ENCODE peak calls at places on chromosomes 7 and 10, in six cellular contexts. One of them, this sample, is unnamed.

GRCh38 chr7:19713676-19714075 is 4.8 kb upstream of the POLR1F start:
- DNase-seq in HCT116: peak
- DNase-seq in A549: no peak
- DNase-seq in fibroblast of lung: peak
- DNase-seq in heart left ventricle: no peak
- DNase-seq in stomach: no peak
- DNase-seq in this sample: peak

GRCh38 chr10:34801066-34801738 is 13.9 kb downstream of the PARD3 start:
- DNase-seq in HCT116: no peak
- DNase-seq in A549: no peak
- DNase-seq in fibroblast of lung: no peak
- DNase-seq in heart left ventricle: peak
- DNase-seq in stomach: no peak
- DNase-seq in this sample: no peak

GRCh38 chr10:28366943-28367342 is 64.1 kb upstream of the MPP7 start:
- DNase-seq in HCT116: no peak
- DNase-seq in A549: no peak
- DNase-seq in fibroblast of lung: no peak
- DNase-seq in heart left ventricle: no peak
- DNase-seq in stomach: no peak
- DNase-seq in this sample: no peak

GRCh38 chr10:48976208-48976607 is 36.6 kb upstream of the LRRC18 start:
- DNase-seq in HCT116: peak
- DNase-seq in A549: peak
- DNase-seq in fibroblast of lung: peak
- DNase-seq in heart left ventricle: peak
- DNase-seq in stomach: no peak
- DNase-seq in this sample: no peak

GRCh38 chr7:121480058-121480457 is 84.0 kb upstream of the FAM3C start:
- DNase-seq in HCT116: no peak
- DNase-seq in A549: no peak
- DNase-seq in fibroblast of lung: no peak
- DNase-seq in heart left ventricle: no peak
- DNase-seq in stomach: no peak
- DNase-seq in this sample: no peak

GRCh38 chr7:153061913-153062528 is 302.5 kb downstream of the ACTR3B start:
- DNase-seq in HCT116: no peak
- DNase-seq in A549: no peak
- DNase-seq in fibroblast of lung: no peak
- DNase-seq in heart left ventricle: no peak
- DNase-seq in stomach: no peak
- DNase-seq in this sample: no peak

GRCh38 chr7:69645683-69646082 is 47.4 kb downstream of the AUTS2 start:
- DNase-seq in HCT116: no peak
- DNase-seq in A549: no peak
- DNase-seq in fibroblast of lung: no peak
- DNase-seq in heart left ventricle: no peak
- DNase-seq in stomach: no peak
- DNase-seq in this sample: no peak

GRCh38 chr10:79313320-79313719 is 33.9 kb upstream of the PPIF start:
- DNase-seq in HCT116: no peak
- DNase-seq in A549: no peak
- DNase-seq in fibroblast of lung: no peak
- DNase-seq in heart left ventricle: peak
- DNase-seq in stomach: no peak
- DNase-seq in this sample: no peak

GRCh38 chr7:2431260-2431867 is 28.0 kb downstream of the CHST12 start:
- DNase-seq in HCT116: no peak
- DNase-seq in A549: peak
- DNase-seq in fibroblast of lung: no peak
- DNase-seq in heart left ventricle: no peak
- DNase-seq in stomach: no peak
- DNase-seq in this sample: no peak

GRCh38 chr10:17479015-17479615 is 24.7 kb upstream of the ST8SIA6 start:
- DNase-seq in HCT116: no peak
- DNase-seq in A549: no peak
- DNase-seq in fibroblast of lung: no peak
- DNase-seq in heart left ventricle: no peak
- DNase-seq in stomach: no peak
- DNase-seq in this sample: no peak

GRCh38 chr10:117441812-117442443 is 66.7 kb upstream of the PDZD8 start:
- DNase-seq in HCT116: no peak
- DNase-seq in A549: peak
- DNase-seq in fibroblast of lung: no peak
- DNase-seq in heart left ventricle: no peak
- DNase-seq in stomach: no peak
- DNase-seq in this sample: no peak

GRCh38 chr10:77532068-77532467 is 105.5 kb downstream of the KCNMA1 start:
- DNase-seq in HCT116: no peak
- DNase-seq in A549: no peak
- DNase-seq in fibroblast of lung: peak
- DNase-seq in heart left ventricle: no peak
- DNase-seq in stomach: no peak
- DNase-seq in this sample: peak

GRCh38 chr7:17996442-17997223 is 31.0 kb downstream of the PRPS1L1 start:
- DNase-seq in HCT116: no peak
- DNase-seq in A549: no peak
- DNase-seq in fibroblast of lung: no peak
- DNase-seq in heart left ventricle: no peak
- DNase-seq in stomach: no peak
- DNase-seq in this sample: no peak

GRCh38 chr10:120917521-120918250 is 66.5 kb downstream of the WDR11 start:
- DNase-seq in HCT116: no peak
- DNase-seq in A549: no peak
- DNase-seq in fibroblast of lung: no peak
- DNase-seq in heart left ventricle: no peak
- DNase-seq in stomach: no peak
- DNase-seq in this sample: no peak

GRCh38 chr10:122954731-122955050 is 664 bp upstream of the C10orf88 start:
- DNase-seq in HCT116: no peak
- DNase-seq in A549: no peak
- DNase-seq in fibroblast of lung: no peak
- DNase-seq in heart left ventricle: no peak
- DNase-seq in stomach: no peak
- DNase-seq in this sample: no peak

GRCh38 chr10:87771871-87772500 is 46.0 kb downstream of the ATAD1 start:
- DNase-seq in HCT116: no peak
- DNase-seq in A549: peak
- DNase-seq in fibroblast of lung: peak
- DNase-seq in heart left ventricle: no peak
- DNase-seq in stomach: no peak
- DNase-seq in this sample: no peak

GRCh38 chr7:77903597-77903996 is 105.0 kb downstream of the PHTF2 start:
- DNase-seq in HCT116: no peak
- DNase-seq in A549: peak
- DNase-seq in fibroblast of lung: no peak
- DNase-seq in heart left ventricle: peak
- DNase-seq in stomach: no peak
- DNase-seq in this sample: no peak
- TF ChIP-seq CTCF in HCT116: peak
- TF ChIP-seq CTCF in A549: peak
- TF ChIP-seq CTCF in fibroblast of lung: peak
- TF ChIP-seq CTCF in heart left ventricle: no peak
- TF ChIP-seq CTCF in stomach: no peak
- TF ChIP-seq CTCF in this sample: peak

GRCh38 chr10:3500408-3500856 is 284.6 kb downstream of the KLF6 start:
- DNase-seq in HCT116: no peak
- DNase-seq in A549: peak
- DNase-seq in fibroblast of lung: peak
- DNase-seq in heart left ventricle: peak
- DNase-seq in stomach: no peak
- DNase-seq in this sample: peak
- H3K27ac ChIP-seq in HCT116: no peak
- H3K27ac ChIP-seq in A549: peak
- H3K27ac ChIP-seq in fibroblast of lung: peak
- H3K27ac ChIP-seq in heart left ventricle: peak
- H3K27ac ChIP-seq in stomach: no peak
- H3K27ac ChIP-seq in this sample: peak

GRCh38 chr7:130732980-130733865 is 784 bp downstream of the KLF14 start:
- DNase-seq in HCT116: peak
- DNase-seq in A549: peak
- DNase-seq in fibroblast of lung: no peak
- DNase-seq in heart left ventricle: peak
- DNase-seq in stomach: peak
- DNase-seq in this sample: no peak
- TF ChIP-seq CTCF in HCT116: no peak
- TF ChIP-seq CTCF in A549: no peak
- TF ChIP-seq CTCF in fibroblast of lung: no peak
- TF ChIP-seq CTCF in heart left ventricle: no peak
- TF ChIP-seq CTCF in stomach: no peak
- TF ChIP-seq CTCF in this sample: no peak

GRCh38 chr7:127336458-127336857 is 56.0 kb downstream of the ZNF800 start:
- DNase-seq in HCT116: no peak
- DNase-seq in A549: no peak
- DNase-seq in fibroblast of lung: no peak
- DNase-seq in heart left ventricle: no peak
- DNase-seq in stomach: no peak
- DNase-seq in this sample: no peak

GRCh38 chr7:127332884-127333283 is 59.6 kb downstream of the ZNF800 start:
- DNase-seq in HCT116: no peak
- DNase-seq in A549: no peak
- DNase-seq in fibroblast of lung: no peak
- DNase-seq in heart left ventricle: no peak
- DNase-seq in stomach: no peak
- DNase-seq in this sample: no peak

GRCh38 chr7:127342596-127342995 is 49.9 kb downstream of the ZNF800 start:
- DNase-seq in HCT116: no peak
- DNase-seq in A549: no peak
- DNase-seq in fibroblast of lung: no peak
- DNase-seq in heart left ventricle: no peak
- DNase-seq in stomach: no peak
- DNase-seq in this sample: no peak

GRCh38 chr7:127338122-127338521 is 54.4 kb downstream of the ZNF800 start:
- DNase-seq in HCT116: no peak
- DNase-seq in A549: no peak
- DNase-seq in fibroblast of lung: no peak
- DNase-seq in heart left ventricle: no peak
- DNase-seq in stomach: no peak
- DNase-seq in this sample: no peak

GRCh38 chr7:127337581-127337980 is 54.9 kb downstream of the ZNF800 start:
- DNase-seq in HCT116: no peak
- DNase-seq in A549: no peak
- DNase-seq in fibroblast of lung: no peak
- DNase-seq in heart left ventricle: peak
- DNase-seq in stomach: peak
- DNase-seq in this sample: no peak
- H3K27ac ChIP-seq in HCT116: no peak
- H3K27ac ChIP-seq in A549: no peak
- H3K27ac ChIP-seq in fibroblast of lung: no peak
- H3K27ac ChIP-seq in heart left ventricle: no peak
- H3K27ac ChIP-seq in stomach: no peak
- H3K27ac ChIP-seq in this sample: no peak

DNA sequence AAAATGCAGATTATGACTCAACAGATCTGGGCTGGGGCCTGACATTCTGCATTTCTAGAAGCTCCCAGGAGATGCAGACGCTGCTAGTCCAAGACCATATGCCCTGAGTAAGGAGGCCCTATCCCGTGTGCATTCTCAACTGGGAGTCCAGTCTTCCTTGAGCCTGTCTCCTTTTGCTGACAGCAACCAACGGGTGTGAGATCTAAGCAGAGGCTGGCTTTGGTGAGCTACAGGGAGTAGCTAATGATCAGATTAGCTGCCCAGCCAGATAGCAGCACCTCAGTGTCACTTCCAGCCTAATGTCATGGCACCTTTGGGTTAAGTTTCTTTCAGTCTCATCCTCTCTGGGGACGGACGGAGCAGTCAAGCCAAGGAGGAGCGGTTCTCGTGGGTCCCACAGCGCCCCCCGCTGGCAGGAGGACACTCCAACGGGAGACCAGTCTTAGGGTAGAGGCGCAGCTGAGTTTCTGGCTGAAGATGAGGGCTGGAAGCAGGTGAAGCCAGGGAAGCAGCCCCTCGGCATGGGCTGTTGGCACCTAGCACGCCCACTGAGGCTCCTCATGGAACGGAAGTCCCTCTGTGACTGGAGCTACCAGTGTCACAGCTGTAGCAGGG is 154.0 kb downstream of the CCDC3 start:
- DNase-seq in HCT116: peak
- DNase-seq in A549: no peak
- DNase-seq in fibroblast of lung: no peak
- DNase-seq in heart left ventricle: no peak
- DNase-seq in stomach: no peak
- DNase-seq in this sample: no peak
- TF ChIP-seq CTCF in HCT116: peak
- TF ChIP-seq CTCF in A549: peak
- TF ChIP-seq CTCF in fibroblast of lung: no peak
- TF ChIP-seq CTCF in heart left ventricle: no peak
- TF ChIP-seq CTCF in stomach: no peak
- TF ChIP-seq CTCF in this sample: peak

GRCh38 chr7:30446266-30446665 is 32.3 kb downstream of the NOD1 start:
- DNase-seq in HCT116: no peak
- DNase-seq in A549: no peak
- DNase-seq in fibroblast of lung: no peak
- DNase-seq in heart left ventricle: no peak
- DNase-seq in stomach: no peak
- DNase-seq in this sample: no peak
- H3K27ac ChIP-seq in HCT116: no peak
- H3K27ac ChIP-seq in A549: no peak
- H3K27ac ChIP-seq in fibroblast of lung: no peak
- H3K27ac ChIP-seq in heart left ventricle: no peak
- H3K27ac ChIP-seq in stomach: no peak
- H3K27ac ChIP-seq in this sample: no peak

GRCh38 chr10:92629945-92630344 is 37.0 kb downstream of the KIF11 start:
- DNase-seq in HCT116: no peak
- DNase-seq in A549: no peak
- DNase-seq in fibroblast of lung: no peak
- DNase-seq in heart left ventricle: no peak
- DNase-seq in stomach: no peak
- DNase-seq in this sample: no peak

DNA sequence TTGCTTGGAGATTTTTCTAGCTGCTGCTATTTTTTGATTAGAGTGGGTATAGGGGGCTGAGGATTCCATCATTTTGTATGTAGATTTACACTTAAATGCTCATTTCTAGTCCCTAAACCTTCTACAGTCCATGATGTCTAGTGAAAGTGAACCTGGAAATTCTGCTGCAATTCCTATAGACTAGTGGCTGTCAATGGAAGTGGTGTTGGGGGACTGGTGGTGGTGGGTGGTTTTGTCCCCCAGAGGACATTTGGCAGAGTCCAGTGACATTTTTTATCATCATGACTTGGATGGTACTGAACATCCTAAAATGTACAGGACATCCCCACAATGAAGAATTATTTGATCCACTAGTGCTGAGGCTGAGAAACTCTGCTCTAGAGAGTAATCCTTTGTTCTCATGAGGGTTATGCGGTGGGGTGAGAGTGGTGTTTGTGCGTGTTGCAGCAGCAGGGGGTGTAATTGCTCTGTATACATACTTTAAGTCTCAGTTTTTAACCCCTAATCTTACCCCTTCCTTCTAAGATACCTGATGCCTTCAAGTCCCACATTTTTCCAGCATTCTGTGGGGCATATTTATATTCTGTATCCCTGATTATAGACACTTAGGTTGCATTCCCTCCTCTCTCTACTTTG is 35.0 kb downstream of the KIF11 start:
- DNase-seq in HCT116: no peak
- DNase-seq in A549: no peak
- DNase-seq in fibroblast of lung: peak
- DNase-seq in heart left ventricle: no peak
- DNase-seq in stomach: no peak
- DNase-seq in this sample: no peak
- TF ChIP-seq CTCF in HCT116: peak
- TF ChIP-seq CTCF in A549: no peak
- TF ChIP-seq CTCF in fibroblast of lung: no peak
- TF ChIP-seq CTCF in heart left ventricle: no peak
- TF ChIP-seq CTCF in stomach: no peak
- TF ChIP-seq CTCF in this sample: no peak